ENCODE peak calls at places on chromosomes 11 and 22, in seven cellular contexts. O is IMR-90, M is A673, A is astrocyte of the spinal cord, Y is mammary epithelial cell, L is colonic mucosa, X is Peyer's patch. C is an unnamed sample.

GRCh38 chr11:68581439-68581838 is 102.9 kb upstream of the GAL start:
- DNase-seq in O (no peak), M (no peak), A (no peak), Y (no peak), L (no peak), X (no peak), C (no peak)

GRCh38 chr22:45628508-45628907 is 43.1 kb upstream of the ATXN10 start:
- DNase-seq in O (no peak), M (no peak), A (no peak), Y (no peak), L (no peak), X (peak; percentile 0), C (no peak)

GRCh38 chr11:60844045-60844869 is 2.3 kb downstream of the CCDC86 start:
- DNase-seq in O (peak; percentile 56), M (no peak), A (peak; percentile 57), Y (no peak), L (no peak), X (no peak), C (peak; percentile 27)

GRCh38 chr11:68838572-68838964 is 3.1 kb downstream of the CPT1A start:
- DNase-seq in O (no peak), M (no peak), A (no peak), Y (no peak), L (no peak), X (no peak), C (no peak)

GRCh38 chr22:19776433-19777031 is 16.0 kb downstream of the TBX1 start:
- DNase-seq in O (peak; percentile 19), M (no peak), A (no peak), Y (no peak), L (no peak), X (no peak), C (peak; percentile 83)

GRCh38 chr11:74288911-74289310 is 22.5 kb downstream of the P4HA3 start:
- DNase-seq in O (no peak), M (peak; percentile 46), A (peak; percentile 27), Y (no peak), L (no peak), X (no peak), C (peak; percentile 64)

GRCh38 chr22:22938672-22939536 is 51.3 kb downstream of the IGLL5 start:
- DNase-seq in O (no peak), M (no peak), A (no peak), Y (no peak), L (no peak), X (peak; percentile 16), C (no peak)

GRCh38 chr11:12087075-12087775 is 23.2 kb upstream of the MICAL2 start:
- DNase-seq in O (peak; percentile 78), M (no peak), A (peak; percentile 79), Y (peak; percentile 87), L (peak; percentile 52), X (peak; percentile 51), C (peak; percentile 78)

GRCh38 chr11:134365011-134365925 is 33.5 kb downstream of the GLB1L2 start:
- DNase-seq in O (no peak), M (no peak), A (no peak), Y (no peak), L (no peak), X (peak; percentile 35), C (no peak)

GRCh38 chr11:1391165-1392010 is 1.7 kb downstream of the BRSK2 start:
- DNase-seq in O (no peak), M (peak; percentile 69), A (no peak), Y (no peak), L (no peak), X (no peak), C (no peak)

GRCh38 chr11:30960387-30960992 is 374.3 kb upstream of the MPPED2 start:
- DNase-seq in O (peak; percentile 47), M (peak; percentile 86), A (peak; percentile 54), Y (no peak), L (no peak), X (no peak), C (peak; percentile 16)

GRCh38 chr11:326842-327580 is 6.4 kb upstream of the IFITM3 start:
- DNase-seq in O (peak; percentile 42), M (no peak), A (peak; percentile 64), Y (no peak), L (peak; percentile 73), X (peak; percentile 70), C (peak; percentile 74)

GRCh38 chr11:32072872-32073661 is 17.8 kb upstream of the RCN1 start:
- DNase-seq in O (no peak), M (peak; percentile 69), A (no peak), Y (no peak), L (no peak), X (no peak), C (no peak)

GRCh38 chr11:133408936-133409335 is 123.4 kb downstream of the OPCML start:
- DNase-seq in O (no peak), M (no peak), A (no peak), Y (no peak), L (no peak), X (no peak), C (no peak)

GRCh38 chr11:96567193-96567592 is 177.4 kb downstream of the JRKL start:
- DNase-seq in O (no peak), M (peak; percentile 9), A (peak; percentile 36), Y (no peak), L (no peak), X (no peak), C (peak; percentile 3)

GRCh38 chr22:28600546-28601143 is 79.0 kb downstream of the TTC28 start:
- DNase-seq in O (peak; percentile 72), M (peak; percentile 81), A (peak; percentile 76), Y (peak; percentile 24), L (peak; percentile 27), X (no peak), C (peak; percentile 72)

GRCh38 chr11:45900916-45901617 is 6.0 kb downstream of the FREY1 start:
- DNase-seq in O (no peak), M (peak; percentile 52), A (no peak), Y (no peak), L (no peak), X (no peak), C (no peak)

GRCh38 chr11:2797741-2798361 is 87.7 kb downstream of the CDKN1C start:
- DNase-seq in O (no peak), M (no peak), A (no peak), Y (no peak), L (peak; percentile 13), X (peak; percentile 34), C (no peak)

GRCh38 chr22:41523464-41524221 is 20.6 kb downstream of the POLR3H start:
- DNase-seq in O (peak; percentile 89), M (no peak), A (peak; percentile 43), Y (no peak), L (no peak), X (no peak), C (peak; percentile 95)

GRCh38 chr22:17158176-17158567 is 905 bp downstream of the HDHD5 start:
- DNase-seq in O (no peak), M (no peak), A (no peak), Y (no peak), L (no peak), X (no peak), C (no peak)

GRCh38 chr22:17159504-17159951 is 451 bp upstream of the HDHD5 start:
- DNase-seq in O (peak; percentile 47), M (peak; percentile 66), A (peak; percentile 56), Y (peak; percentile 64), L (peak; percentile 69), X (peak; percentile 82), C (peak; percentile 38)

GRCh38 chr22:17158568-17159503 is at the start of gene HDHD5:
- DNase-seq in O (peak; percentile 82), M (peak; percentile 94), A (peak; percentile 89), Y (peak; percentile 89), L (peak; percentile 93), X (peak; percentile 97), C (peak; percentile 87)

GRCh38 chr22:17155941-17156340 is 3.1 kb downstream of the HDHD5 start:
- DNase-seq in O (no peak), M (no peak), A (no peak), Y (no peak), L (no peak), X (no peak), C (no peak)

GRCh38 chr22:17157714-17158113 is 1.4 kb downstream of the HDHD5 start:
- DNase-seq in O (no peak), M (no peak), A (no peak), Y (no peak), L (no peak), X (no peak), C (no peak)
- H3K4me3 ChIP-seq in O (no peak overlapping the region), M (peak overlapping the region; percentile 84), A (no peak overlapping the region), Y (peak overlapping the region; percentile 46), L (peak overlapping the region; percentile 74), X (peak overlapping the region; percentile 85), C (no peak overlapping the region)

GRCh38 chr11:10894666-10895065 is 36.8 kb upstream of the ZBED5 start:
- DNase-seq in O (no peak), M (no peak), A (no peak), Y (no peak), L (no peak), X (no peak), C (no peak)

GRCh38 chr11:10892250-10892649 is 34.4 kb upstream of the ZBED5 start:
- DNase-seq in O (no peak), M (no peak), A (no peak), Y (no peak), L (no peak), X (no peak), C (no peak)

GRCh38 chr11:10891321-10891720 is 33.5 kb upstream of the ZBED5 start:
- DNase-seq in O (no peak), M (no peak), A (no peak), Y (no peak), L (no peak), X (no peak), C (no peak)

GRCh38 chr11:10895285-10895684 is 37.4 kb upstream of the ZBED5 start:
- DNase-seq in O (no peak), M (no peak), A (no peak), Y (no peak), L (no peak), X (no peak), C (no peak)

GRCh38 chr11:10893713-10894112 is 35.9 kb upstream of the ZBED5 start:
- DNase-seq in O (peak; percentile 89), M (no peak), A (peak; percentile 62), Y (no peak), L (no peak), X (no peak), C (peak; percentile 87)
- TF ChIP-seq CTCF in O (peak; percentile 69), M (no peak), A (peak; percentile 18), Y (peak; percentile 25), L (peak; percentile 18), X (peak; percentile 71), C (peak; percentile 44)

GRCh38 chr11:62921201-62921572 is at the start of gene CHRM1:
- DNase-seq in O (no peak), M (peak; percentile 48), A (no peak), Y (no peak), L (peak; percentile 50), X (no peak), C (no peak)
- H3K4me3 ChIP-seq in O (no peak within 1 kb of the TSS), M (no peak within 1 kb of the TSS), A (no peak within 1 kb of the TSS), Y (no peak within 1 kb of the TSS), L (peak within 1 kb of the TSS; percentile 9), X (no peak within 1 kb of the TSS), C (no peak within 1 kb of the TSS)

GRCh38 chr11:65853249-65853979 is 4.6 kb downstream of the CFL1 start:
- DNase-seq in O (no peak), M (peak; percentile 12), A (no peak), Y (no peak), L (peak; percentile 40), X (peak; percentile 54), C (no peak)
- TF ChIP-seq CTCF in O (no peak), M (no peak), A (peak; percentile 6), Y (no peak), L (no peak), X (no peak), C (peak; percentile 11)